ENCODE peak calls at places on chromosome 14, in four cellular contexts. H is omental fat pad, X is GM20000, F is HCT116. Q is an unnamed sample.

GRCh38 chr14:78633747-78634146 is 463.6 kb downstream of the NRXN3 start:
- DNase-seq in H (no peak), X (no peak), F (no peak), Q (no peak)

GRCh38 chr14:67680941-67681340 is 6.5 kb upstream of the VTI1B start:
- DNase-seq in H (no peak), X (no peak), F (no peak), Q (no peak)

GRCh38 chr14:59918824-59919581 is 941 bp upstream of the LRRC9 start:
- DNase-seq in H (no peak), X (peak), F (peak), Q (no peak)

GRCh38 chr14:39739796-39740195 is 307.6 kb upstream of the FBXO33 start:
- DNase-seq in H (no peak), X (no peak), F (no peak), Q (no peak)

GRCh38 chr14:34794217-34794616 is 79.8 kb upstream of the CFL2 start:
- DNase-seq in H (no peak), X (no peak), F (no peak), Q (no peak)

GRCh38 chr14:73173092-73173735 is 36.9 kb downstream of the PSEN1 start:
- DNase-seq in H (no peak), X (peak), F (peak), Q (no peak)

GRCh38 chr14:77372304-77372841 is 4.5 kb downstream of the TMED8 start:
- DNase-seq in H (no peak), X (peak), F (no peak), Q (no peak)

GRCh38 chr14:102288139-102288538 is 16.8 kb downstream of the MOK start:
- DNase-seq in H (no peak), X (no peak), F (no peak), Q (no peak)

GRCh38 chr14:93150227-93151206 is 34.2 kb downstream of the MOAP1 start:
- DNase-seq in H (no peak), X (no peak), F (no peak), Q (no peak)

GRCh38 chr14:49997991-49998390 is 105.1 kb downstream of the ARF6 start:
- DNase-seq in H (no peak), X (no peak), F (no peak), Q (no peak)

GRCh38 chr14:48983355-48983888 is 602.8 kb downstream of the RPS29 start:
- DNase-seq in H (no peak), X (no peak), F (no peak), Q (no peak)

GRCh38 chr14:55180006-55180405 is 11.4 kb downstream of the DLGAP5 start:
- DNase-seq in H (no peak), X (no peak), F (no peak), Q (no peak)

GRCh38 chr14:96359959-96360358 is 3.2 kb downstream of the ATG2B start:
- DNase-seq in H (no peak), X (no peak), F (no peak), Q (no peak)

GRCh38 chr14:69982220-69982795 is 103.1 kb downstream of the SMOC1 start:
- DNase-seq in H (no peak), X (no peak), F (no peak), Q (no peak)

GRCh38 chr14:61577506-61577931 is 117.8 kb upstream of the HIF1A start:
- DNase-seq in H (no peak), X (no peak), F (no peak), Q (no peak)

GRCh38 chr14:79011091-79011919 is 841.1 kb downstream of the NRXN3 start:
- DNase-seq in H (no peak), X (peak), F (no peak), Q (no peak)

GRCh38 chr14:20603813-20604212 is 12.6 kb upstream of the RNASE12 start:
- DNase-seq in H (no peak), X (no peak), F (no peak), Q (no peak)

GRCh38 chr14:21978999-21979314 is 305.3 kb upstream of the OR4E1 start:
- DNase-seq in H (no peak), X (no peak), F (no peak), Q (no peak)

GRCh38 chr14:54784657-54785056 is 118.0 kb downstream of the GCH1 start:
- DNase-seq in H (no peak), X (no peak), F (no peak), Q (no peak)

GRCh38 chr14:95523051-95523817 is 6.8 kb upstream of the SYNE3 start:
- DNase-seq in H (no peak), X (no peak), F (no peak), Q (no peak)

GRCh38 chr14:102232348-102232625 is 72.7 kb downstream of the MOK start:
- DNase-seq in H (no peak), X (no peak), F (no peak), Q (no peak)

GRCh38 chr14:53964249-53964648 is 7.6 kb upstream of the BMP4 start:
- DNase-seq in H (no peak), X (no peak), F (no peak), Q (no peak)

GRCh38 chr14:64510825-64511679 is 6.5 kb downstream of the ZBTB1 start:
- DNase-seq in H (peak), X (peak), F (peak), Q (no peak)

GRCh38 chr14:102028733-102029132 is 58.1 kb downstream of the HSP90AA1 start:
- DNase-seq in H (no peak), X (no peak), F (no peak), Q (no peak)

GRCh38 chr14:52913271-52913670 is 37.6 kb downstream of the FERMT2 start:
- DNase-seq in H (no peak), X (no peak), F (no peak), Q (no peak)

GRCh38 chr14:29654910-29655590 is 272.6 kb downstream of the PRKD1 start:
- DNase-seq in H (no peak), X (no peak), F (no peak), Q (no peak)

GRCh38 chr14:31024577-31025334 is 693 bp upstream of the AP4S1 start:
- DNase-seq in H (no peak), X (no peak), F (no peak), Q (no peak)

GRCh38 chr14:74905595-74906142 is 17.4 kb downstream of the RPS6KL1 start:
- DNase-seq in H (peak), X (peak), F (peak), Q (peak)

GRCh38 chr14:71300474-71301359 is 393.5 kb downstream of the PCNX1 start:
- DNase-seq in H (no peak), X (no peak), F (no peak), Q (no peak)

GRCh38 chr14:63468273-63468672 is 74.9 kb downstream of the PPP2R5E start:
- DNase-seq in H (no peak), X (no peak), F (peak), Q (no peak)

GRCh38 chr14:101196051-101196450 is 292.5 kb upstream of the RTL1 start:
- DNase-seq in H (no peak), X (no peak), F (no peak), Q (peak)

GRCh38 chr14:32078030-32078793 is 1.1 kb downstream of the ARHGAP5 start:
- DNase-seq in H (no peak), X (peak), F (no peak), Q (no peak)

GRCh38 chr14:95522556-95522955 is 6.1 kb upstream of the SYNE3 start:
- DNase-seq in H (no peak), X (no peak), F (no peak), Q (no peak)

DNA sequence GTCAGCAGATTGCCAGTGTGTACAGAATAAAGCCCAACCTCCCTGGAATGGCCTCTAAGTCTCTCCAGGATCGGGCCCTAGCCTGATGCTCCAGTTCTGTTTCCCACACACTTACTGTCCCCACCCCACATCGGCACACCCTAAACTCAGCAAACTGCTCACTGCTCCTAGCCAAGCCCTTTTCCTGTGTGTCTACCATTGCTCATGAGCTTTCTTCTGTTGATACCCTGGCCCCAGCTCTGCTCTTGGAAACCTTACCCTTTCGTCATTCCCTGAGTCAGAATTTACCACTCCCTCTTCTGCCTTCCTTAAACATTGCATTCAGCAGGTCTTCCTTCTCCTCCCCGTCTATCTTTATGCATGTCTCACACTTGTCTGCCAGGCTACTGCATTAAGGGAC is 158.9 kb downstream of the TMX1 start:
- DNase-seq in H (no peak), X (no peak), F (no peak), Q (no peak)
- TF ChIP-seq CTCF in H (no peak), X (no peak), F (no peak), Q (no peak)

DNA sequence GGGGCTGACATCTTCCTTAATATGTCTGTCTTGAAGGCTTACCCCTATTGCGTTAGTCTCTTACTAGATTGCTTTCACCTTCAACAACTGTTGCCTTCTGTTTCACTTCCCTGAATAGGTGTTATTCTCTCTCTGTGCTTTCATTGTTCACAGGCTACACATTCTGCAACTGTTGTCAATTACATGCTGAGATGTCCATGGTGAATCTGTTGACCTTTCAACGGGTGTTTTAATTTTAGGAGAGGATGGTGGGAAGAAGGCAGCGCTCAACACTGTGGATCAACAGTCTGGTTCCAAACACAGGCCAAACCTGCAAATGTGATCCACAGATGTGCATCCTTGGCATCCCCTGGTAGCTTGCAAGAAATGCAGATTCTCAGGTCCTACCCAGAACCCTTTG is 101.9 kb downstream of the DACT1 start:
- DNase-seq in H (no peak), X (peak), F (no peak), Q (no peak)
- TF ChIP-seq CTCF in H (no peak), X (no peak), F (no peak), Q (no peak)

DNA sequence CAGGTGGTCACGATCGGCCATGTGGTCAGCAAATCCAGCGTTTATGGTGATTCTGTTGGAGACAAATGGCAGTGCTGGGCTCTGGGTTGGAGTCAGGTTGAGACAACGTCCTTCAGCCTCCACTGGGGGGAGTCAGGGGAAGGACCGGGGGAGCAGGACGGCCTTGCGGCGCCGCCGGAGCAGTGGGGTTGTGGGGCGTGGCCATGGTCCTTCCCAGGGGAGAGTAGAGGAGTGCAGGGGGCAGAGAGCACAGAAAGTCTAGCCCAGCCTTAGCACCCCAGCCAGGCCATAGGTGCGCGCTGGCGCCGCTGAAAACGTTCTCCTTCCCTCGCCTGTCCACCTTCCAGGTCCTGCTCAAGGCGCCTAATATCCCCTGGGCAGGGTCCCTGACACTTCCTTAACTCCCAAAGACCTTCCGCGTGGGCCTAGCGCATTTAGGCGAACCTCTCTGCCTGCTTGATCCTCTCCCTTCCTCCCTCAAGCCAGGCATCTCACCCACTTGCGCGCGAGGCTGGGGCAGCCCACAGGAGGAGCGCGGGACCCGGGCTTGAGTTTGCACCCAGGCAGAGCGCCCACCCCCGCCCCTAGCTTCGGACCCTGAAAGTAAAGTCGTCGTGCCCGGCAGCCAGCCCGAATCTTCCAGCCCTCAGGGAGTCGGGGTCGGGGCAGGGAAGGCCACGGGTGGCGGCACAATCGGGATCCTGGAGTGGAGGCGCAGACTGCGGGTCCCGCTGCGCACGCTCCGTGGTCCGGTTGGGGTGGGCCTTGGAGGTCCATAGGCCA is 3.1 kb upstream of the KIF26A start:
- DNase-seq in H (no peak), X (no peak), F (no peak), Q (no peak)
- TF ChIP-seq CTCF in H (no peak), X (no peak), F (peak), Q (peak)

GRCh38 chr14:91521058-91521721 is 11.1 kb upstream of the PPP4R3A start:
- DNase-seq in H (no peak), X (no peak), F (no peak), Q (no peak)
- TF ChIP-seq CTCF in H (no peak), X (no peak), F (no peak), Q (no peak)

GRCh38 chr14:85596562-85596961 is 66.6 kb downstream of the FLRT2 start:
- DNase-seq in H (no peak), X (no peak), F (no peak), Q (no peak)
- TF ChIP-seq CTCF in H (no peak), X (no peak), F (no peak), Q (no peak)

GRCh38 chr14:35944847-35945246 is 118.7 kb downstream of the BRMS1L start:
- DNase-seq in H (no peak), X (peak), F (peak), Q (no peak)
- TF ChIP-seq CTCF in H (no peak), X (peak), F (peak), Q (peak)

DNA sequence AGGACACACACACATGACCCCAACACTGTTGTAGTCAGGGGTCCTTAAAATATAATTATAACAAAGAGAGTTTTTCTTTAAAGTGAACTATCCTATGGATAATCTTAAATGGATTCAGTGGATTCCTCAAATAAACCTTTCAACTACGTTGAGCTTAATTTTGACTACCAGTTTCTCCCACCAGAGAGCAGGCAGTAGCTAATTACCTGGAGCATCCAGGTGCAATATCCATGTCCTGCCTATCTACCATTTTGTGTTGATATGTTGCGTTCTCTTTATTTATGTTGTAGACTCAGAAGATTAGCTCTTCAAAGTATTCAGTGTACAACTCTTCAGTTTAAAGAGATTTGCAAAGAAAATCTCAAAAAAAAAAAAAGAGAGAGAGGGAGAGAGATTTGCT is 127.2 kb upstream of the GZMB start:
- DNase-seq in H (no peak), X (no peak), F (no peak), Q (no peak)
- TF ChIP-seq CTCF in H (no peak), X (no peak), F (no peak), Q (no peak)

GRCh38 chr14:58243790-58244555 is 670 bp upstream of the PSMA3 start:
- DNase-seq in H (no peak), X (no peak), F (peak), Q (no peak)

GRCh38 chr14:58239259-58240210 is 5.1 kb upstream of the PSMA3 start:
- DNase-seq in H (peak), X (peak), F (peak), Q (peak)

GRCh38 chr14:58245562-58245961 is 919 bp downstream of the PSMA3 start:
- DNase-seq in H (no peak), X (no peak), F (no peak), Q (no peak)

GRCh38 chr14:58249611-58250010 is 5.0 kb downstream of the PSMA3 start:
- DNase-seq in H (no peak), X (no peak), F (no peak), Q (no peak)

GRCh38 chr14:58244556-58245387 is at the start of gene PSMA3:
- DNase-seq in H (peak), X (peak), F (peak), Q (peak)
- TF ChIP-seq CTCF in H (no peak), X (no peak), F (no peak), Q (no peak)

GRCh38 chr14:99475179-99475578 is 5.5 kb downstream of the SETD3 start:
- DNase-seq in H (no peak), X (no peak), F (no peak), Q (no peak)
- TF ChIP-seq CTCF in H (no peak), X (no peak), F (no peak), Q (no peak)